ENCODE peak calls at places on chromosome 16, in nine cellular contexts. N is right atrium auricular region, Z is thoracic aorta, F is left ventricle myocardium inferior, P is adrenal gland, U is endodermal cell, G is MM.1S, Y is uterus, W is hepatocyte. O is an unnamed sample.

GRCh38 chr16:65409505-65409904 is 287.6 kb upstream of the CDH11 start:
- DNase-seq in W (no peak), Z (no peak), F (no peak), P (no peak), G (no peak), U (no peak), Y (no peak), N (no peak), O (no peak)

GRCh38 chr16:13426279-13426678 is 493.7 kb upstream of the ERCC4 start:
- DNase-seq in N (no peak), Y (no peak), F (no peak), Z (no peak), W (no peak), G (no peak), P (no peak), U (peak), O (no peak)

GRCh38 chr16:68834550-68834949 is 8.8 kb upstream of the TANGO6 start:
- DNase-seq in N (no peak), U (no peak), P (no peak), Z (no peak), G (no peak), Y (no peak), F (no peak), W (no peak), O (no peak)

GRCh38 chr16:81488687-81489411 is 44.2 kb downstream of the CMIP start:
- DNase-seq in Z (no peak), F (no peak), U (no peak), Y (no peak), N (no peak), W (no peak), P (no peak), G (no peak), O (no peak)

GRCh38 chr16:24309222-24309905 is 53.2 kb downstream of the CACNG3 start:
- DNase-seq in W (peak), P (peak), F (no peak), G (no peak), N (no peak), Y (no peak), U (no peak), Z (no peak), O (no peak)

GRCh38 chr16:23072084-23072599 is 77.1 kb downstream of the USP31 start:
- DNase-seq in G (no peak), U (no peak), N (peak), F (peak), Y (peak), W (no peak), P (peak), Z (peak), O (peak)

GRCh38 chr16:57786632-57787518 is 15.4 kb downstream of the KIFC3 start:
- DNase-seq in F (peak), Z (no peak), G (no peak), W (no peak), Y (peak), U (no peak), P (peak), N (peak), O (peak)

GRCh38 chr16:2704983-2705275 is 15.1 kb downstream of the PRSS27 start:
- DNase-seq in F (no peak), N (no peak), P (no peak), Y (no peak), G (no peak), Z (no peak), W (no peak), U (no peak), O (no peak)

GRCh38 chr16:10600792-10601443 is 20.5 kb upstream of the EMP2 start:
- DNase-seq in P (no peak), F (no peak), N (no peak), Y (no peak), W (no peak), U (no peak), G (peak), Z (no peak), O (no peak)

GRCh38 chr16:26348095-26348494 is 656.3 kb downstream of the HS3ST4 start:
- DNase-seq in P (no peak), Z (no peak), Y (no peak), F (no peak), G (no peak), U (no peak), N (no peak), W (no peak), O (no peak)

GRCh38 chr16:68756250-68757051 is 19.4 kb downstream of the CDH1 start:
- DNase-seq in U (no peak), N (no peak), F (no peak), Y (no peak), P (no peak), W (peak), Z (no peak), G (peak), O (peak)

GRCh38 chr16:84071151-84071550 is 28.6 kb upstream of the SLC38A8 start:
- DNase-seq in P (no peak), F (no peak), G (no peak), N (no peak), Y (no peak), U (no peak), Z (no peak), W (no peak), O (no peak)

GRCh38 chr16:89293276-89294143 is 76.0 kb downstream of the ZNF778 start:
- DNase-seq in Z (no peak), P (no peak), W (no peak), Y (no peak), N (no peak), F (no peak), G (no peak), U (peak), O (no peak)

GRCh38 chr16:11389083-11389482 is 43.8 kb downstream of the RMI2 start:
- DNase-seq in F (no peak), U (no peak), Z (no peak), P (no peak), Y (no peak), W (no peak), G (no peak), N (no peak), O (no peak)

GRCh38 chr16:58187092-58187491 is 10.8 kb downstream of the CSNK2A2 start:
- DNase-seq in N (no peak), P (no peak), G (no peak), Y (no peak), F (no peak), W (no peak), U (no peak), Z (no peak), O (no peak)

GRCh38 chr16:67548265-67549126 is 13.8 kb upstream of the CTCF start:
- DNase-seq in P (peak), U (no peak), Y (no peak), Z (no peak), N (no peak), W (no peak), G (peak), F (no peak), O (no peak)
- H3K4me3 ChIP-seq in P (no peak), U (no peak), Y (no peak), Z (no peak), N (no peak), W (no peak), G (peak), F (no peak), O (no peak)

DNA sequence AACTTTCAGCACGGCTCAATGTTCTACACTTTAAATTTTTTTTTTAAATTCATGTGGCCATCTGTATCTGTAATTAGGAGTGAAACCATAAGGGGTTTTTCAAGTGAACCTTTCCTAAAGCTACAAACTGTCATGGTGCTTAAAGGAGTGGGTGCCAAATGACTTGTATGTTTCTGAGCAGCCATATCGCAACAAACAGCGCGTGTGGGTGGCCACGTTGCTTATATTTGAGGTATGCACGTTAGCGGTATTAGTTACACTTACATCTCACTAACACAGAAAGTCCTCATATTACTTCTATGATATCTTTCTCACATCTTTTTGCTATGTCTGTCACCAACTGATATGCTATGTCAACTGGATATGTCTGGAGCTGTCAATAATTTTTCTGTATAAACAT is 71.3 kb upstream of the PSMD7 start:
- DNase-seq in Y (no peak), W (no peak), U (no peak), F (no peak), G (no peak), P (no peak), Z (no peak), N (no peak), O (no peak)
- TF ChIP-seq CTCF in Y (no peak), W (no peak), U (no peak), F (no peak), G (no peak), P (no peak), Z (no peak), N (no peak), O (no peak)

GRCh38 chr16:86993426-86994110 is 323.6 kb downstream of the C16orf95 start:
- DNase-seq in F (no peak), Z (no peak), P (no peak), N (no peak), U (no peak), G (no peak), Y (no peak), W (no peak), O (no peak)

GRCh38 chr16:86996081-86996480 is 321.1 kb downstream of the C16orf95 start:
- DNase-seq in G (no peak), U (no peak), F (no peak), Y (no peak), P (no peak), Z (no peak), W (no peak), N (no peak), O (no peak)

GRCh38 chr16:86995456-86995855 is 321.7 kb downstream of the C16orf95 start:
- DNase-seq in P (no peak), F (no peak), Z (no peak), Y (no peak), N (no peak), G (no peak), U (no peak), W (no peak), O (no peak)

GRCh38 chr16:86994215-86994614 is 323.0 kb downstream of the C16orf95 start:
- DNase-seq in P (no peak), W (no peak), Y (no peak), G (no peak), F (no peak), N (no peak), U (no peak), Z (no peak), O (no peak)

GRCh38 chr16:86994651-86995171 is 322.5 kb downstream of the C16orf95 start:
- DNase-seq in U (no peak), Y (no peak), F (peak), P (no peak), N (no peak), Z (no peak), G (no peak), W (peak), O (peak)
- H3K4me3 ChIP-seq in U (no peak), Y (no peak), F (no peak), P (no peak), N (no peak), Z (no peak), G (no peak), W (no peak), O (no peak)

GRCh38 chr16:70805787-70806186 is 4.8 kb upstream of the VAC14 start:
- DNase-seq in U (peak), Z (no peak), G (no peak), N (no peak), W (no peak), F (no peak), Y (no peak), P (no peak), O (peak)

GRCh38 chr16:70805380-70805779 is 4.4 kb upstream of the VAC14 start:
- DNase-seq in G (no peak), Z (no peak), P (no peak), Y (no peak), F (no peak), W (no peak), U (no peak), N (no peak), O (no peak)

GRCh38 chr16:70804729-70805169 is 3.8 kb upstream of the VAC14 start:
- DNase-seq in P (no peak), G (no peak), Y (no peak), Z (no peak), W (no peak), N (no peak), U (peak), F (no peak), O (no peak)

GRCh38 chr16:70809392-70810060 is 8.6 kb upstream of the VAC14 start:
- DNase-seq in P (peak), F (no peak), U (peak), Y (no peak), N (no peak), Z (no peak), W (no peak), G (peak), O (no peak)

DNA sequence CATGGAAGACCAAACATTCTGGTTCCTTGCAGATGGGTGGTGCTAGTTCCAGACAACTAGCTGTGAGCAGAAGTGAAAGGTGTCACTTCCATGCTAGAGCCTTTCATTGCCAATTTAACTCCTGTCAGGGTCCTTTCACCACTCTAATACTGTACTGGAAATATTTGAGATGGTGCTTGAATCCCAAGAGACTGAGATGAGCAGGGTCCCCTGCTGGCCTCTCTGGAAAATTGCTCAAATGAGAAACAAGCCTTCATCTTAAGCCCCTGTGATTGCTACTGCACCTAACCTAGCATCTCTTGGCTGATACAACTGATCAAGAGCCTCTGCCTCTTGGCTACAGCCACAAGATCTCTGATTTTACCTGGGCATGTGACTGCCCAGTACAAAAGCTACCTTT is 7.4 kb upstream of the VAC14 start:
- DNase-seq in P (no peak), Z (no peak), Y (no peak), U (peak), F (no peak), N (no peak), W (no peak), G (no peak), O (no peak)
- TF ChIP-seq CTCF in P (no peak), Z (no peak), Y (no peak), U (peak), F (no peak), N (no peak), W (no peak), G (peak), O (peak)

GRCh38 chr16:9539346-9539745 is 447.9 kb downstream of the HAPSTR1 start:
- DNase-seq in P (no peak), U (no peak), W (no peak), Y (no peak), G (no peak), N (no peak), Z (no peak), F (no peak), O (no peak)
- H3K4me3 ChIP-seq in P (no peak), U (no peak), W (no peak), Y (no peak), G (no peak), N (no peak), Z (no peak), F (no peak), O (no peak)

DNA sequence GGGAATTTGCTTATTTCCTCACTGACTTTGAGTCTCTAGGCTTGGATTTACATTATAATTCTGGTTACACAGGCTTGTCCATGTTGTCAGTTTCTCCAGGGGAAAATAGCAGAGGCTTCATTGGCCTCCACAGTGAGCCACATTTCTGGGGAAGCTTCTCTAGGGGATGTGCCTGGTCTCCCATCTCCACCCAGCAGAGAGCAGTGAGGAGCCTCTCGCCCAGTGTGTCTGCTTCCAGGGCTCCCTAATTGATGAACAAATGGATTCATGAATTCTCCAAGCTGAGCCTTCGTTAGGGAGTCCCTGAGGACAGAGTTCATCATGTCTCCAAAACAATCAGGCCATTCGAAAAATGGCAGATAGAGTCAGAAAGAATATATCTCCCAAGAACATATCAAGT is 162.3 kb upstream of the TOX3 start:
- DNase-seq in P (no peak), G (no peak), F (no peak), Y (no peak), N (no peak), U (peak), W (no peak), Z (no peak), O (no peak)
- TF ChIP-seq CTCF in P (no peak), G (no peak), F (no peak), Y (no peak), N (no peak), U (peak), W (no peak), Z (no peak), O (no peak)

GRCh38 chr16:73054732-73055481 is 7.0 kb upstream of the ZFHX3 start:
- DNase-seq in P (no peak), N (no peak), W (no peak), U (peak), F (no peak), G (no peak), Z (no peak), Y (no peak), O (peak)
- H3K4me3 ChIP-seq in P (no peak), N (peak), W (peak), U (no peak), F (peak), G (no peak), Z (peak), Y (peak), O (peak)

O was measured in fibroblast of villous mesenchyme.